ENCODE peak calls at places on chromosomes 11 and 22, in eight cellular contexts. T, L, P, O, F, V, D and N are unnamed samples.
A peak's percentile ranks its signal among the peaks of the same experiment; 100 is the strongest.

GRCh38 chr11:130068546-130068985 is 1.1 kb upstream of the APLP2 start:
- DNase-seq in T (no peak), L (no peak), P (no peak), O (no peak), F (no peak), V (no peak), D (no peak), N (no peak)

GRCh38 chr11:6566704-6567370 is 36.6 kb downstream of the RRP8 start:
- DNase-seq in T (no peak), L (no peak), P (no peak), O (no peak), F (no peak), V (no peak), D (no peak), N (no peak)

GRCh38 chr11:112881461-112881860 is 79.8 kb upstream of the NCAM1 start:
- DNase-seq in T (peak; percentile 77), L (no peak), P (no peak), O (peak; percentile 33), F (no peak), V (peak; percentile 92), D (no peak), N (no peak)

GRCh38 chr22:38706101-38706884 is 549 bp downstream of the GTPBP1 start:
- DNase-seq in T (peak; percentile 64), L (peak; percentile 39), P (peak; percentile 19), O (no peak), F (no peak), V (no peak), D (peak; percentile 50), N (peak; percentile 54)

GRCh38 chr11:122599434-122599833 is 56.1 kb upstream of the UBASH3B start:
- DNase-seq in T (no peak), L (no peak), P (no peak), O (no peak), F (no peak), V (no peak), D (no peak), N (no peak)

GRCh38 chr11:69642549-69642912 is 1.6 kb downstream of the CCND1 start:
- DNase-seq in T (no peak), L (no peak), P (no peak), O (no peak), F (no peak), V (no peak), D (peak; percentile 47), N (no peak)

GRCh38 chr22:38570841-38571364 is 920 bp upstream of the DMC1 start:
- DNase-seq in T (peak; percentile 55), L (peak; percentile 41), P (peak; percentile 28), O (no peak), F (peak; percentile 7), V (peak; percentile 62), D (peak; percentile 39), N (peak; percentile 65)

GRCh38 chr22:40040927-40041326 is 46.2 kb downstream of the FAM83F start:
- DNase-seq in T (no peak), L (no peak), P (no peak), O (no peak), F (no peak), V (no peak), D (no peak), N (no peak)

GRCh38 chr11:13344818-13345217 is 67.2 kb downstream of the BMAL1 start:
- DNase-seq in T (no peak), L (no peak), P (no peak), O (no peak), F (no peak), V (no peak), D (no peak), N (no peak)

GRCh38 chr11:46913484-46913883 is 4.9 kb downstream of the LRP4 start:
- DNase-seq in T (no peak), L (no peak), P (no peak), O (no peak), F (no peak), V (no peak), D (no peak), N (no peak)

GRCh38 chr11:19573666-19574065 is 139.0 kb upstream of the NAV2 start:
- DNase-seq in T (peak; percentile 36), L (no peak), P (no peak), O (no peak), F (no peak), V (no peak), D (no peak), N (no peak)

GRCh38 chr11:78228467-78228866 is 39.7 kb downstream of the USP35 start:
- DNase-seq in T (no peak), L (peak; percentile 45), P (no peak), O (no peak), F (peak; percentile 32), V (no peak), D (no peak), N (peak; percentile 55)

GRCh38 chr22:38464992-38465672 is 2.8 kb upstream of the KDELR3 start:
- DNase-seq in T (no peak), L (no peak), P (no peak), O (no peak), F (no peak), V (no peak), D (no peak), N (no peak)

GRCh38 chr22:19287076-19287724 is 4.3 kb downstream of the CLTCL1 start:
- DNase-seq in T (no peak), L (no peak), P (no peak), O (no peak), F (no peak), V (no peak), D (no peak), N (no peak)

GRCh38 chr22:49136041-49136815 is 691.4 kb downstream of the BRD1 start:
- DNase-seq in T (no peak), L (no peak), P (no peak), O (no peak), F (no peak), V (no peak), D (no peak), N (no peak)

GRCh38 chr22:36682835-36683234 is 20.7 kb downstream of the CACNG2 start:
- DNase-seq in T (no peak), L (no peak), P (no peak), O (no peak), F (no peak), V (no peak), D (no peak), N (no peak)

GRCh38 chr11:838441-839279 is 3.7 kb downstream of the POLR2L start:
- DNase-seq in T (no peak), L (no peak), P (no peak), O (no peak), F (no peak), V (no peak), D (no peak), N (no peak)

GRCh38 chr11:1888347-1888753 is 3.3 kb downstream of the PRR33 start:
- DNase-seq in T (peak; percentile 56), L (no peak), P (no peak), O (no peak), F (no peak), V (no peak), D (no peak), N (peak; percentile 24)

GRCh38 chr11:57523419-57523818 is 7.1 kb downstream of the TIMM10 start:
- DNase-seq in T (no peak), L (no peak), P (no peak), O (no peak), F (no peak), V (no peak), D (no peak), N (no peak)